ENCODE peak calls at places on chromosomes 2 and 18, in seven cellular contexts. Z is AG09309; Q is psoas muscle; D is stimulated activated naive CD8-positive, alpha-beta T cell treated with anti-CD3 and anti-CD28 coated beads, Interleukin-15, Interleukin-2, amounts not matched to agents 100 U/mL and 50 U/mL, for 24 hours; H is EL; M is SIG-M5; E is foreskin fibroblast. S is an unnamed sample.

GRCh38 chr2:2836343-2837070 is 505.4 kb upstream of the MYT1L start:
- DNase-seq in D (no peak), H (no peak), M (no peak), Z (no peak), Q (no peak), E (no peak), S (no peak)

GRCh38 chr2:191064590-191064989 is 50.6 kb upstream of the STAT1 start:
- DNase-seq in E (no peak), Q (no peak), D (peak; percentile 51), M (no peak), H (no peak), Z (no peak), S (no peak)

GRCh38 chr2:207012461-207012860 is 73.1 kb downstream of the CPO start:
- DNase-seq in D (no peak), H (peak; percentile 56), Q (no peak), E (peak; percentile 70), Z (no peak), M (no peak), S (no peak)

GRCh38 chr2:8472545-8473361 is 209.1 kb upstream of the ID2 start:
- DNase-seq in Q (no peak), E (no peak), H (no peak), M (peak; percentile 67), Z (no peak), D (no peak), S (no peak)

GRCh38 chr2:102168026-102168425 is 18.8 kb upstream of the IL1RL2 start:
- DNase-seq in E (no peak), D (no peak), Z (no peak), Q (no peak), H (no peak), M (no peak), S (no peak)

GRCh38 chr18:46632401-46633089 is 24.5 kb downstream of the LOXHD1 start:
- DNase-seq in H (peak; percentile 34), Q (no peak), Z (no peak), D (no peak), M (no peak), E (no peak), S (no peak)

GRCh38 chr18:12046751-12047335 is 46.8 kb upstream of the ANKRD62 start:
- DNase-seq in D (no peak), M (no peak), Z (no peak), Q (no peak), H (no peak), E (no peak), S (no peak)

GRCh38 chr2:7108792-7109557 is 191.8 kb downstream of the RNF144A start:
- DNase-seq in M (no peak), Q (no peak), H (no peak), Z (no peak), D (no peak), E (no peak), S (no peak)

GRCh38 chr2:38039111-38039510 is 36.8 kb downstream of the CYP1B1 start:
- DNase-seq in E (peak; percentile 59), D (no peak), M (no peak), H (peak; percentile 52), Q (no peak), Z (no peak), S (no peak)

GRCh38 chr2:157056200-157056676 is 201.3 kb upstream of the GALNT5 start:
- DNase-seq in Z (peak; percentile 10), H (peak; percentile 75), E (peak; percentile 78), D (no peak), Q (no peak), M (no peak), S (no peak)

GRCh38 chr2:163897799-163898198 is 162.0 kb upstream of the FIGN start:
- DNase-seq in E (no peak), M (no peak), Z (no peak), H (no peak), D (no peak), Q (no peak), S (no peak)

GRCh38 chr2:213411582-213412289 is 127.5 kb downstream of the SPAG16 start:
- DNase-seq in H (no peak), Z (no peak), Q (no peak), E (no peak), D (no peak), M (no peak), S (no peak)

GRCh38 chr2:84796798-84797197 is 84.1 kb downstream of the TRABD2A start:
- DNase-seq in H (no peak), Z (no peak), E (no peak), D (no peak), Q (no peak), M (no peak), S (no peak)

GRCh38 chr2:12320027-12320734 is 396.6 kb upstream of the TRIB2 start:
- DNase-seq in M (no peak), D (no peak), H (no peak), Z (no peak), Q (no peak), E (no peak), S (no peak)

GRCh38 chr2:39469807-39470206 is 32.7 kb upstream of the MAP4K3 start:
- DNase-seq in H (peak; percentile 72), Z (no peak), E (peak; percentile 78), M (no peak), Q (no peak), D (peak; percentile 15), S (peak; percentile 26)

GRCh38 chr2:209917154-209917771 is 85.2 kb upstream of the RPE start:
- DNase-seq in H (no peak), D (no peak), Z (no peak), Q (no peak), E (no peak), M (no peak), S (no peak)

GRCh38 chr2:69353360-69353759 is 33.7 kb downstream of the GFPT1 start:
- DNase-seq in E (no peak), Z (no peak), Q (no peak), H (no peak), M (no peak), D (no peak), S (no peak)

GRCh38 chr2:128495996-128496547 is 177.4 kb upstream of the HS6ST1 start:
- DNase-seq in Q (no peak), H (no peak), D (no peak), Z (no peak), E (no peak), M (no peak), S (no peak)

GRCh38 chr2:191037351-191037750 is 23.4 kb upstream of the STAT1 start:
- DNase-seq in Q (no peak), E (peak; percentile 64), H (no peak), M (no peak), Z (no peak), D (no peak), S (no peak)

GRCh38 chr18:63831080-63831788 is 56.0 kb downstream of the SERPINB7 start:
- DNase-seq in M (peak; percentile 6), H (peak; percentile 89), D (no peak), E (peak; percentile 51), Q (no peak), Z (peak; percentile 75), S (peak; percentile 34)

GRCh38 chr18:79800353-79801180 is 2.8 kb downstream of the KCNG2 start:
- DNase-seq in H (no peak), Z (no peak), Q (no peak), M (no peak), D (no peak), E (no peak), S (no peak)

GRCh38 chr2:240926516-240927389 is 20.6 kb downstream of the CROCC2 start:
- DNase-seq in Q (peak; percentile 23), E (peak; percentile 68), H (no peak), Z (no peak), D (peak; percentile 2), M (no peak), S (peak; percentile 87)

GRCh38 chr2:101038455-101039255 is 36.6 kb downstream of the RPL31 start:
- DNase-seq in E (peak; percentile 59), Q (no peak), D (peak; percentile 28), H (peak; percentile 30), Z (no peak), M (peak; percentile 66), S (peak; percentile 16)

GRCh38 chr18:7856733-7857132 is 289.6 kb downstream of the PTPRM start:
- DNase-seq in H (peak; percentile 41), Z (no peak), Q (no peak), E (peak; percentile 27), M (no peak), D (no peak), S (no peak)

GRCh38 chr2:240836781-240837467 is 16.9 kb upstream of the KIF1A start:
- DNase-seq in D (no peak), M (no peak), Q (peak; percentile 69), Z (peak; percentile 8), H (peak; percentile 35), E (peak; percentile 87), S (peak; percentile 63)

GRCh38 chr18:51009071-51009470 is 20.9 kb upstream of the SMAD4 start:
- DNase-seq in Q (no peak), H (peak; percentile 44), Z (no peak), E (peak; percentile 34), M (no peak), D (no peak), S (no peak)

GRCh38 chr2:20429528-20429927 is 17.3 kb upstream of the RHOB start:
- DNase-seq in M (no peak), Z (no peak), D (no peak), Q (no peak), E (peak; percentile 65), H (no peak), S (no peak)

GRCh38 chr2:120258140-120258539 is 5.5 kb downstream of the RALB start:
- DNase-seq in D (no peak), Z (no peak), E (no peak), H (no peak), Q (no peak), M (no peak), S (no peak)

GRCh38 chr2:52074139-52074719 is 1042.3 kb upstream of the NRXN1 start:
- DNase-seq in H (no peak), M (no peak), Q (no peak), Z (no peak), D (no peak), E (no peak), S (no peak)

GRCh38 chr2:178333851-178334250 is 117.1 kb downstream of the PRKRA start:
- DNase-seq in Z (no peak), D (no peak), E (no peak), H (no peak), Q (no peak), M (no peak), S (no peak)

GRCh38 chr2:185668710-185669109 is 69.9 kb upstream of the FSIP2 start:
- DNase-seq in Z (no peak), D (no peak), H (no peak), M (no peak), E (no peak), Q (no peak), S (no peak)

GRCh38 chr2:74440378-74441110 is 1.2 kb downstream of the RTKN start:
- DNase-seq in H (peak; percentile 81), Z (peak; percentile 25), E (peak; percentile 95), D (peak; percentile 72), Q (peak; percentile 89), M (no peak), S (peak; percentile 99)

GRCh38 chr2:143807677-143808076 is 678.5 kb downstream of the ARHGAP15 start:
- DNase-seq in Q (peak; percentile 13), D (no peak), H (no peak), E (peak; percentile 34), Z (no peak), M (no peak), S (no peak)

GRCh38 chr2:70140978-70141753 is 49.7 kb downstream of the C2orf42 start:
- DNase-seq in E (peak; percentile 49), D (peak; percentile 75), Z (no peak), H (peak; percentile 45), Q (peak; percentile 50), M (no peak), S (no peak)

GRCh38 chr2:71517851-71518250 is 64.5 kb downstream of the DYSF start:
- DNase-seq in H (no peak), Q (no peak), D (no peak), E (no peak), M (no peak), Z (no peak), S (no peak)

GRCh38 chr2:121707920-121708361 is 28.7 kb downstream of the NIFK start:
- DNase-seq in Z (no peak), D (no peak), Q (no peak), E (no peak), M (no peak), H (no peak), S (no peak)

GRCh38 chr18:51953521-51953920 is 386.5 kb upstream of the DCC start:
- DNase-seq in M (no peak), Z (no peak), H (no peak), Q (no peak), E (no peak), D (no peak), S (no peak)

GRCh38 chr18:21903688-21904087 is 163.1 kb downstream of the MIB1 start:
- DNase-seq in E (no peak), M (no peak), Q (no peak), Z (no peak), H (no peak), D (no peak), S (no peak)

S was measured in hepatic stellate cell.